ENCODE peak calls at places on chromosomes 1 and 21, in four cellular contexts. One of them, this sample, is unnamed.

GRCh38 chr21:26391166-26391565 is 181.9 kb downstream of the CYYR1 start:
- DNase-seq in RWPE1: no peak
- DNase-seq in tibial artery: no peak
- DNase-seq in heart right ventricle: no peak
- DNase-seq in this sample: no peak

GRCh38 chr21:37338671-37339526 is 27.7 kb upstream of the DYRK1A start:
- DNase-seq in RWPE1: peak
- DNase-seq in heart right ventricle: peak
- DNase-seq in tibial artery: no peak
- DNase-seq in this sample: no peak

GRCh38 chr1:230691615-230692014 is 22.3 kb downstream of the AGT start:
- DNase-seq in tibial artery: no peak
- DNase-seq in RWPE1: no peak
- DNase-seq in heart right ventricle: no peak
- DNase-seq in this sample: no peak

GRCh38 chr1:77288275-77288674 is 6.5 kb downstream of the AK5 start:
- DNase-seq in RWPE1: no peak
- DNase-seq in tibial artery: no peak
- DNase-seq in heart right ventricle: no peak
- DNase-seq in this sample: no peak

GRCh38 chr1:84944767-84945486 is 51.9 kb upstream of the LPAR3 start:
- DNase-seq in heart right ventricle: peak
- DNase-seq in tibial artery: peak
- DNase-seq in RWPE1: peak
- DNase-seq in this sample: peak

GRCh38 chr1:119799599-119800177 is 11.6 kb downstream of the REG4 start:
- DNase-seq in tibial artery: no peak
- DNase-seq in RWPE1: no peak
- DNase-seq in heart right ventricle: no peak
- DNase-seq in this sample: no peak

GRCh38 chr1:11475718-11476117 is 3.2 kb upstream of the DISP3 start:
- DNase-seq in tibial artery: no peak
- DNase-seq in heart right ventricle: no peak
- DNase-seq in RWPE1: no peak
- DNase-seq in this sample: no peak

GRCh38 chr1:109499661-109500536 is 6.0 kb downstream of the CYB561D1 start:
- DNase-seq in RWPE1: no peak
- DNase-seq in heart right ventricle: no peak
- DNase-seq in tibial artery: no peak
- DNase-seq in this sample: no peak

GRCh38 chr1:152188673-152189591 is 29.9 kb upstream of the RPTN start:
- DNase-seq in heart right ventricle: peak
- DNase-seq in RWPE1: no peak
- DNase-seq in tibial artery: peak
- DNase-seq in this sample: peak

GRCh38 chr1:213256438-213257087 is 205.5 kb downstream of the RPS6KC1 start:
- DNase-seq in heart right ventricle: no peak
- DNase-seq in tibial artery: no peak
- DNase-seq in RWPE1: no peak
- DNase-seq in this sample: no peak

GRCh38 chr21:21436012-21436545 is 437.9 kb downstream of the NCAM2 start:
- DNase-seq in RWPE1: no peak
- DNase-seq in heart right ventricle: no peak
- DNase-seq in tibial artery: no peak
- DNase-seq in this sample: no peak

GRCh38 chr21:40732998-40733397 is 114.0 kb downstream of the DSCAM start:
- DNase-seq in RWPE1: no peak
- DNase-seq in heart right ventricle: no peak
- DNase-seq in tibial artery: no peak
- DNase-seq in this sample: no peak

GRCh38 chr1:110203021-110203661 is 7.0 kb upstream of the KCNC4 start:
- DNase-seq in heart right ventricle: peak
- DNase-seq in tibial artery: peak
- DNase-seq in RWPE1: peak
- DNase-seq in this sample: peak

GRCh38 chr21:42688841-42689371 is 35.5 kb downstream of the PDE9A start:
- DNase-seq in heart right ventricle: no peak
- DNase-seq in RWPE1: no peak
- DNase-seq in tibial artery: no peak
- DNase-seq in this sample: no peak

GRCh38 chr1:200115532-200115931 is 88.0 kb downstream of the NR5A2 start:
- DNase-seq in tibial artery: no peak
- DNase-seq in heart right ventricle: no peak
- DNase-seq in RWPE1: no peak
- DNase-seq in this sample: no peak

GRCh38 chr1:43582162-43582566 is 51.5 kb downstream of the PTPRF start:
- DNase-seq in tibial artery: no peak
- DNase-seq in RWPE1: peak
- DNase-seq in heart right ventricle: no peak
- DNase-seq in this sample: peak

GRCh38 chr1:158087320-158087927 is 93.3 kb upstream of the CD1D start:
- DNase-seq in heart right ventricle: peak
- DNase-seq in RWPE1: peak
- DNase-seq in tibial artery: peak
- DNase-seq in this sample: peak

GRCh38 chr1:41496080-41497055 is 11.9 kb upstream of the EDN2 start:
- DNase-seq in heart right ventricle: peak
- DNase-seq in RWPE1: peak
- DNase-seq in tibial artery: peak
- DNase-seq in this sample: peak

GRCh38 chr1:44170281-44170823 is 28.9 kb upstream of the KLF18 start:
- DNase-seq in tibial artery: no peak
- DNase-seq in heart right ventricle: no peak
- DNase-seq in RWPE1: no peak
- DNase-seq in this sample: no peak

GRCh38 chr21:15058718-15059316 is 6.0 kb downstream of the NRIP1 start:
- DNase-seq in heart right ventricle: no peak
- DNase-seq in RWPE1: peak
- DNase-seq in tibial artery: no peak
- DNase-seq in this sample: no peak

GRCh38 chr1:153832293-153832692 is 57.1 kb downstream of the SLC27A3 start:
- DNase-seq in tibial artery: no peak
- DNase-seq in heart right ventricle: no peak
- DNase-seq in RWPE1: no peak
- DNase-seq in this sample: no peak

GRCh38 chr1:174191255-174191906 is 32.1 kb downstream of the RABGAP1L start:
- DNase-seq in RWPE1: peak
- DNase-seq in heart right ventricle: no peak
- DNase-seq in tibial artery: no peak
- DNase-seq in this sample: no peak

GRCh38 chr1:207495816-207496792 is at the start of gene CR1:
- DNase-seq in tibial artery: peak
- DNase-seq in heart right ventricle: no peak
- DNase-seq in RWPE1: no peak
- DNase-seq in this sample: peak

GRCh38 chr1:225462429-225462713 is 34.5 kb upstream of the LBR start:
- DNase-seq in heart right ventricle: no peak
- DNase-seq in RWPE1: no peak
- DNase-seq in tibial artery: no peak
- DNase-seq in this sample: no peak

GRCh38 chr1:221961532-221962292 is 219.8 kb upstream of the DUSP10 start:
- DNase-seq in tibial artery: no peak
- DNase-seq in heart right ventricle: no peak
- DNase-seq in RWPE1: peak
- DNase-seq in this sample: peak

GRCh38 chr1:31745071-31745897 is 18.9 kb downstream of the ADGRB2 start:
- DNase-seq in RWPE1: no peak
- DNase-seq in heart right ventricle: peak
- DNase-seq in tibial artery: peak
- DNase-seq in this sample: peak

GRCh38 chr1:246390855-246391254 is 116.2 kb downstream of the SMYD3 start:
- DNase-seq in RWPE1: no peak
- DNase-seq in heart right ventricle: no peak
- DNase-seq in tibial artery: no peak
- DNase-seq in this sample: no peak

GRCh38 chr1:169295425-169295824 is 72.2 kb downstream of the NME7 start:
- DNase-seq in RWPE1: no peak
- DNase-seq in tibial artery: no peak
- DNase-seq in heart right ventricle: no peak
- DNase-seq in this sample: no peak

GRCh38 chr1:160537714-160538665 is 14.9 kb upstream of the SLAMF6 start:
- DNase-seq in RWPE1: no peak
- DNase-seq in tibial artery: no peak
- DNase-seq in heart right ventricle: no peak
- DNase-seq in this sample: no peak

GRCh38 chr1:173038875-173039554 is 11.7 kb downstream of the TNFSF18 start:
- DNase-seq in RWPE1: no peak
- DNase-seq in heart right ventricle: no peak
- DNase-seq in tibial artery: no peak
- DNase-seq in this sample: no peak

GRCh38 chr1:172818841-172819527 is 160.1 kb downstream of the FASLG start:
- DNase-seq in tibial artery: no peak
- DNase-seq in RWPE1: no peak
- DNase-seq in heart right ventricle: no peak
- DNase-seq in this sample: peak

DNA sequence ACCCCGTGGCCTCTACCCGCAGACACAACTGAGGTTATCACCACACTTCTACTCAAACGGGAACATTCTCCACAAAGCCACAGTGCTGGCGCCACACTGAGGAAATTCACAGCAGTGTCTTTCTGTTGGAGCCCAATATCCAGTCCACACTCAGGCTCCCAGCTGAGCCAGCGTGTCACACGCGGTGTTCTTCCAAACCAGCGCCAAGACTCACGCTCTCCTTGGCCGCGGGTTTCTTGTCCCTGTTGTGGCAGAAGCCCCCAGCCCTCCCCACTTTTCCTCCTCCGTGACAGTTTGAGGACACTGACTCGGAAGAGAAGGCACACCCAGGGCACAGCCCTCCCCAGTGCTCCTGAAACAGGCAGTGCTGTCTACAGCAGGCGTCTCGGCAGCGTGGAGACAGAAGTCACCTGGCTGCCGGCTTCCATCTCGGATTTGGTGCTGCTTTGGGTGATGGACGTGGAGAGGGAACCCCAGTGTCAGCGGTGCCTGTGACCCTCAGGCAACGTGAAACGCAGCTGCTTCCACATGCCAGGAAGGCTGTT is 35.4 kb upstream of the AGPAT3 start:
- DNase-seq in heart right ventricle: no peak
- DNase-seq in tibial artery: no peak
- DNase-seq in RWPE1: no peak
- DNase-seq in this sample: no peak
- TF ChIP-seq CTCF in heart right ventricle: peak
- TF ChIP-seq CTCF in tibial artery: no peak
- TF ChIP-seq CTCF in RWPE1: no peak
- TF ChIP-seq CTCF in this sample: no peak

GRCh38 chr1:53712276-53712675 is 26.7 kb downstream of the GLIS1 start:
- DNase-seq in heart right ventricle: no peak
- DNase-seq in RWPE1: peak
- DNase-seq in tibial artery: no peak
- DNase-seq in this sample: no peak

GRCh38 chr1:53717025-53717804 is 21.7 kb downstream of the GLIS1 start:
- DNase-seq in RWPE1: no peak
- DNase-seq in heart right ventricle: no peak
- DNase-seq in tibial artery: no peak
- DNase-seq in this sample: no peak

GRCh38 chr1:53719469-53719868 is 19.5 kb downstream of the GLIS1 start:
- DNase-seq in RWPE1: no peak
- DNase-seq in heart right ventricle: no peak
- DNase-seq in tibial artery: no peak
- DNase-seq in this sample: no peak

GRCh38 chr1:53716150-53716549 is 22.8 kb downstream of the GLIS1 start:
- DNase-seq in heart right ventricle: no peak
- DNase-seq in RWPE1: no peak
- DNase-seq in tibial artery: no peak
- DNase-seq in this sample: no peak

GRCh38 chr1:53715478-53715877 is 23.5 kb downstream of the GLIS1 start:
- DNase-seq in heart right ventricle: no peak
- DNase-seq in RWPE1: no peak
- DNase-seq in tibial artery: no peak
- DNase-seq in this sample: no peak
- TF ChIP-seq CTCF in heart right ventricle: peak
- TF ChIP-seq CTCF in RWPE1: no peak
- TF ChIP-seq CTCF in tibial artery: no peak
- TF ChIP-seq CTCF in this sample: peak

DNA sequence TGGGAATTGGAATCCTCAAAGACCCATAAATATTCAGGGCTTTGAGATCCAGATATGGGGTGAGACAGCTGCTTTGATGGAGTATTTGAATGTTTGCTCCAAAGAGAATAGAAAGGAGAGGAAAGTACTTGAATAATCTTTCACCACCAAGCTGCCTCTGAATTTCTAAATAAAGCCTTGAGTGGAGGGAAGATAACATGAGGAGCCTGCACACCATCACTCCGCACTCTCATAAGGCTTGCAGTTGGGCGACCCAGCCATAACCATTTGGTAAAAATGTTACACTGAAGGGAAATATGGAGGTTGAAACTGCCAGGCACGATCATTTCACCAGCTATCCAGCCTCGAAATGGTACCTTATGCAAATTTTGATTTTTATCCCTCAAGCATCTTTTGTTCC is 38.4 kb downstream of the VCAM1 start:
- DNase-seq in RWPE1: no peak
- DNase-seq in tibial artery: no peak
- DNase-seq in heart right ventricle: peak
- DNase-seq in this sample: no peak
- TF ChIP-seq CTCF in RWPE1: no peak
- TF ChIP-seq CTCF in tibial artery: no peak
- TF ChIP-seq CTCF in heart right ventricle: no peak
- TF ChIP-seq CTCF in this sample: no peak

GRCh38 chr1:2045468-2046224 is 4.6 kb upstream of the PRKCZ start:
- DNase-seq in heart right ventricle: no peak
- DNase-seq in tibial artery: no peak
- DNase-seq in RWPE1: no peak
- DNase-seq in this sample: no peak

GRCh38 chr1:2047749-2048729 is 2.2 kb upstream of the PRKCZ start:
- DNase-seq in RWPE1: no peak
- DNase-seq in tibial artery: no peak
- DNase-seq in heart right ventricle: no peak
- DNase-seq in this sample: no peak

GRCh38 chr1:2044510-2045319 is 5.5 kb upstream of the PRKCZ start:
- DNase-seq in heart right ventricle: peak
- DNase-seq in tibial artery: peak
- DNase-seq in RWPE1: peak
- DNase-seq in this sample: peak

GRCh38 chr1:2046953-2047748 is 3.1 kb upstream of the PRKCZ start:
- DNase-seq in RWPE1: no peak
- DNase-seq in heart right ventricle: no peak
- DNase-seq in tibial artery: no peak
- DNase-seq in this sample: no peak

DNA sequence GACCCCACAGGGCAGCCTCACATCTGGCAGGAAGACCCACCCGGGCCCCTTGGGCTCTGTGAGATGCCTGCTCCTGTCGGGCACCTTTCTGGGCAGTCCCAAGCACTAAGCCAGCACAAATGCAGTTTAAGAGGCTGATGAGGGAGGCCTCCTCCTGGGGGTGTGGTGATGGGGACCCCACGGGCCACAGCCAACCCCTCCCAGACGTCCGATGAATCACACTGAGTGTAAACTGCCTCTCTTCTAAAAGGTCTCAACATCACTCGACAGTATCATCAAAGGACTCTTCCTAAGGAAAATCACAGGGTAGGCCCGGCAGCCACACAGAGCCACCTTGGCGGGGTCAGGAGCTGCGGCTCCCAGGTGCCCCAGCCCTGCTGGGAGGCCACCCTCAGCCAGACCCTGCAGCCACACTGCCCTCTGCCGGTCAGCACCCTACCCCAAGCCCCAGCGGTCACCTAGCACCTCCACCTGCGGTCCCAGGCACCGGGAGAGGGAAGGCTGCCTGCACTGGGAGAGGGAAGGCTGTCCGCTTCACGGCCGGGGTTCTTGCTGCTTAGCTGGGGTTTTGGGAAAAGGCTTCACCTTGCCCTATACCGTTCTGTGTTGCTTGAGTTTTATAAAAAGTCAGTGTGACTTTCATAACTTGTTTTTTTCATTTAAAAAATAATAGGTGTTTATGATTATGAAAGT is 3.8 kb upstream of the PRKCZ start:
- DNase-seq in heart right ventricle: peak
- DNase-seq in tibial artery: no peak
- DNase-seq in RWPE1: peak
- DNase-seq in this sample: peak
- TF ChIP-seq CTCF in heart right ventricle: peak
- TF ChIP-seq CTCF in tibial artery: peak
- TF ChIP-seq CTCF in RWPE1: peak
- TF ChIP-seq CTCF in this sample: peak